ENCODE peak calls at places on chromosomes 2 and 18, in nine cellular contexts. X is thoracic aorta; Y is stimulated activated CD8-positive, alpha-beta memory T cell treated with anti-CD3 and anti-CD28 coated beads, Interleukin-2, amount 100 ng/mL, for 1 hour; H is retina; J is SIG-M5; R is stromal cell of bone marrow; N is T-helper 1 cell; C is spleen; I is progenitor cell of endocrine pancreas. A is an unnamed sample.

GRCh38 chr2:132466428-132467028 is 49.9 kb downstream of the GPR39 start:
- DNase-seq in I (no peak), X (no peak), C (no peak), N (no peak), H (no peak), Y (no peak), J (no peak), R (no peak), A (no peak)

GRCh38 chr18:53458266-53458665 is 766.2 kb downstream of the MBD2 start:
- DNase-seq in N (no peak), Y (no peak), C (no peak), X (no peak), H (no peak), R (no peak), J (no peak), I (no peak), A (no peak)

GRCh38 chr2:143955416-143956075 is 564.4 kb downstream of the ZEB2 start:
- DNase-seq in Y (no peak), J (no peak), X (no peak), I (no peak), C (no peak), H (no peak), N (no peak), R (no peak), A (peak)

GRCh38 chr2:218344755-218345417 is 11.8 kb upstream of the CATIP start:
- DNase-seq in I (no peak), R (no peak), N (no peak), C (no peak), H (no peak), J (no peak), X (no peak), Y (no peak), A (no peak)

GRCh38 chr2:241811209-241811951 is 2.4 kb downstream of the NEU4 start:
- DNase-seq in C (no peak), X (no peak), Y (no peak), I (no peak), R (no peak), H (no peak), N (no peak), J (no peak), A (no peak)

GRCh38 chr18:70249118-70249517 is 39.7 kb upstream of the SOCS6 start:
- DNase-seq in Y (no peak), X (no peak), H (no peak), I (no peak), R (peak), C (no peak), N (no peak), J (no peak), A (peak)

GRCh38 chr18:65768379-65768778 is 17.6 kb downstream of the CDH7 start:
- DNase-seq in X (no peak), C (no peak), J (no peak), H (no peak), N (no peak), R (no peak), I (no peak), Y (no peak), A (no peak)

GRCh38 chr2:10019174-10019971 is 24.0 kb upstream of the KLF11 start:
- DNase-seq in N (no peak), I (no peak), H (no peak), C (peak), X (no peak), R (no peak), Y (no peak), J (no peak), A (no peak)

GRCh38 chr2:20675701-20676352 is 8.9 kb downstream of the GDF7 start:
- DNase-seq in I (no peak), H (peak), X (no peak), Y (no peak), N (no peak), J (peak), C (peak), R (no peak), A (no peak)

GRCh38 chr2:136572335-136572734 is 193.0 kb upstream of the THSD7B start:
- DNase-seq in J (no peak), I (no peak), X (no peak), C (no peak), R (no peak), Y (no peak), H (no peak), N (no peak), A (no peak)

GRCh38 chr2:62660582-62661262 is 44.8 kb upstream of the EHBP1 start:
- DNase-seq in C (no peak), J (no peak), H (no peak), Y (no peak), X (no peak), I (no peak), R (peak), N (no peak), A (peak)

GRCh38 chr2:238908960-238909951 is 61.4 kb downstream of the TWIST2 start:
- DNase-seq in N (no peak), H (peak), X (no peak), I (no peak), C (peak), J (no peak), Y (no peak), R (peak), A (peak)

GRCh38 chr18:78643981-78644380 is 335.6 kb upstream of the SALL3 start:
- DNase-seq in I (no peak), X (no peak), H (no peak), C (no peak), Y (no peak), N (no peak), R (no peak), J (no peak), A (no peak)

GRCh38 chr2:69177063-69177771 is 164.2 kb downstream of the ANTXR1 start:
- DNase-seq in R (peak), I (no peak), J (no peak), H (peak), Y (no peak), X (peak), C (no peak), N (no peak), A (peak)

GRCh38 chr2:37376421-37377186 is 32.2 kb downstream of the QPCT start:
- DNase-seq in X (no peak), J (no peak), C (no peak), I (no peak), H (no peak), N (no peak), Y (no peak), R (peak), A (peak)

GRCh38 chr18:9711361-9712129 is 3.4 kb downstream of the RAB31 start:
- DNase-seq in X (no peak), R (no peak), N (no peak), C (no peak), H (no peak), J (peak), Y (no peak), I (no peak), A (no peak)

GRCh38 chr18:8946046-8946838 is 156.3 kb upstream of the NDUFV2 start:
- DNase-seq in R (peak), H (no peak), X (no peak), N (no peak), C (no peak), J (no peak), Y (no peak), I (no peak), A (peak)

GRCh38 chr2:135504811-135505210 is 26.2 kb downstream of the ZRANB3 start:
- DNase-seq in X (no peak), N (no peak), C (no peak), R (no peak), Y (no peak), H (no peak), J (no peak), I (no peak), A (no peak)

GRCh38 chr2:15626967-15627366 is 35.3 kb downstream of the DDX1 start:
- DNase-seq in C (no peak), Y (no peak), H (no peak), R (no peak), N (no peak), J (no peak), I (no peak), X (no peak), A (no peak)

GRCh38 chr2:30321466-30321865 is 90.1 kb downstream of the LBH start:
- DNase-seq in J (no peak), Y (no peak), R (peak), I (no peak), N (no peak), H (no peak), C (no peak), X (no peak), A (peak)

GRCh38 chr2:184119920-184120820 is 478.2 kb upstream of the ZNF804A start:
- DNase-seq in I (no peak), R (no peak), J (no peak), X (no peak), Y (no peak), N (no peak), C (no peak), H (no peak), A (no peak)

GRCh38 chr2:146119586-146119985 is 1599.7 kb upstream of the ZEB2 start:
- DNase-seq in X (no peak), R (no peak), J (no peak), Y (no peak), I (no peak), H (no peak), N (no peak), C (no peak), A (no peak)

GRCh38 chr2:110221938-110222337 is 9.6 kb upstream of the MTLN start:
- DNase-seq in I (no peak), N (no peak), H (no peak), Y (no peak), R (no peak), J (no peak), C (no peak), X (no peak), A (no peak)

GRCh38 chr2:46565364-46565763 is 86.0 kb downstream of the TMEM247 start:
- DNase-seq in X (no peak), J (no peak), R (no peak), C (no peak), H (no peak), Y (no peak), I (no peak), N (no peak), A (no peak)

GRCh38 chr2:222915092-222915957 is 54.5 kb downstream of the ACSL3 start:
- DNase-seq in R (no peak), Y (no peak), I (no peak), H (no peak), C (no peak), N (no peak), J (no peak), X (no peak), A (no peak)

GRCh38 chr2:42861321-42861720 is 68.9 kb upstream of the HAAO start:
- DNase-seq in C (peak), R (no peak), Y (no peak), H (no peak), I (no peak), J (no peak), N (no peak), X (no peak), A (no peak)

GRCh38 chr2:146229513-146230155 is 1615.2 kb upstream of the ACVR2A start:
- DNase-seq in I (no peak), C (no peak), X (no peak), Y (no peak), N (no peak), J (no peak), H (no peak), R (no peak), A (no peak)

GRCh38 chr2:109322111-109322510 is 193.1 kb downstream of the SH3RF3 start:
- DNase-seq in N (no peak), X (peak), H (no peak), J (no peak), R (peak), I (no peak), Y (no peak), C (no peak), A (peak)

GRCh38 chr2:69147841-69148533 is 135.0 kb downstream of the ANTXR1 start:
- DNase-seq in X (no peak), C (no peak), H (no peak), N (no peak), I (no peak), Y (no peak), J (no peak), R (no peak), A (no peak)

A was measured in iris pigment epithelial cell.